ENCODE peak calls at places on chromosomes 12 and 14, in eight cellular contexts. J is psoas muscle; V is activated CD8-positive, alpha-beta T cell treated with anti-CD3 and anti-CD28 coated beads for 36 hours; M is foreskin keratinocyte; O is Panc1; C is AG10803; A is cardiac muscle cell; F is WTC11. Y is an unnamed sample.

GRCh38 chr12:24997970-24998582 is 49.2 kb upstream of the BCAT1 start:
- DNase-seq in J (no peak), V (no peak), M (no peak), O (peak; percentile 10), C (peak; percentile 33), A (no peak), F (no peak), Y (no peak)

GRCh38 chr14:104804481-104805325 is 3.8 kb downstream of the ZBTB42 start:
- DNase-seq in J (no peak), V (no peak), M (no peak), O (no peak), C (no peak), A (no peak), F (no peak), Y (no peak)

GRCh38 chr12:16474801-16475200 is 127.4 kb downstream of the MGST1 start:
- DNase-seq in J (no peak), V (no peak), M (no peak), O (no peak), C (no peak), A (peak; percentile 23), F (no peak), Y (no peak)

GRCh38 chr14:79924583-79924982 is 286.7 kb downstream of the DIO2 start:
- DNase-seq in J (no peak), V (no peak), M (no peak), O (no peak), C (no peak), A (no peak), F (no peak), Y (no peak)

GRCh38 chr12:89453579-89453978 is 71.0 kb downstream of the GALNT4 start:
- DNase-seq in J (no peak), V (no peak), M (no peak), O (no peak), C (peak; percentile 92), A (no peak), F (no peak), Y (no peak)

GRCh38 chr14:21978184-21978998 is 304.8 kb upstream of the OR4E1 start:
- DNase-seq in J (no peak), V (peak; percentile 78), M (no peak), O (peak; percentile 35), C (peak; percentile 2), A (peak; percentile 61), F (peak; percentile 67), Y (peak; percentile 57)

GRCh38 chr12:122018937-122019336 is 2.7 kb upstream of the BCL7A start:
- DNase-seq in J (no peak), V (no peak), M (no peak), O (no peak), C (no peak), A (no peak), F (no peak), Y (no peak)

GRCh38 chr12:124740691-124741137 is 123.0 kb downstream of the SCARB1 start:
- DNase-seq in J (peak; percentile 60), V (peak; percentile 34), M (peak; percentile 53), O (no peak), C (no peak), A (no peak), F (no peak), Y (no peak)

GRCh38 chr12:152440-152839 is 61.5 kb downstream of the SLC6A12 start:
- DNase-seq in J (no peak), V (no peak), M (no peak), O (no peak), C (no peak), A (no peak), F (no peak), Y (no peak)

GRCh38 chr12:16086462-16086861 is 175.3 kb downstream of the DERA start:
- DNase-seq in J (no peak), V (no peak), M (no peak), O (no peak), C (no peak), A (no peak), F (no peak), Y (no peak)

GRCh38 chr12:24500466-24501232 is 448.3 kb downstream of the BCAT1 start:
- DNase-seq in J (no peak), V (no peak), M (no peak), O (no peak), C (no peak), A (no peak), F (no peak), Y (no peak)

GRCh38 chr12:116361404-116362223 is 84.1 kb upstream of the MED13L start:
- DNase-seq in J (peak; percentile 78), V (peak; percentile 23), M (no peak), O (no peak), C (no peak), A (no peak), F (no peak), Y (no peak)

GRCh38 chr12:124621296-124621660 is 53.9 kb upstream of the NCOR2 start:
- DNase-seq in J (peak; percentile 88), V (no peak), M (no peak), O (no peak), C (peak; percentile 89), A (no peak), F (peak; percentile 38), Y (peak; percentile 70)

GRCh38 chr12:56645201-56645716 is 525 bp downstream of the ATP5F1B start:
- DNase-seq in J (peak; percentile 61), V (no peak), M (no peak), O (no peak), C (no peak), A (peak; percentile 21), F (no peak), Y (no peak)

GRCh38 chr12:103441437-103442186 is 54.2 kb downstream of the C12orf42 start:
- DNase-seq in J (no peak), V (peak; percentile 68), M (no peak), O (no peak), C (no peak), A (no peak), F (no peak), Y (no peak)

GRCh38 chr12:102562836-102563425 is 82.6 kb upstream of the IGF1 start:
- DNase-seq in J (no peak), V (no peak), M (no peak), O (no peak), C (peak; percentile 16), A (no peak), F (no peak), Y (no peak)

GRCh38 chr12:124569375-124570148 is 2.1 kb upstream of the NCOR2 start:
- DNase-seq in J (no peak), V (no peak), M (no peak), O (no peak), C (no peak), A (no peak), F (no peak), Y (no peak)

GRCh38 chr12:88562151-88562550 is 18.1 kb downstream of the KITLG start:
- DNase-seq in J (no peak), V (no peak), M (no peak), O (no peak), C (no peak), A (no peak), F (no peak), Y (no peak)

GRCh38 chr12:98591209-98591608 is 2.3 kb upstream of the SLC25A3 start:
- DNase-seq in J (no peak), V (no peak), M (no peak), O (no peak), C (peak; percentile 46), A (no peak), F (no peak), Y (no peak)

GRCh38 chr12:47709277-47710048 is 3.6 kb upstream of the RPAP3 start:
- DNase-seq in J (no peak), V (no peak), M (no peak), O (no peak), C (no peak), A (no peak), F (no peak), Y (no peak)

GRCh38 chr12:93092559-93092945 is 163.5 kb upstream of the EEA1 start:
- DNase-seq in J (no peak), V (no peak), M (no peak), O (no peak), C (no peak), A (no peak), F (no peak), Y (no peak)
- TF ChIP-seq CTCF in J (no peak), V (no peak), M (no peak), O (no peak), C (no peak), A (no peak), F (no peak), Y (no peak)

GRCh38 chr12:40002178-40003169 is 103.4 kb downstream of the SLC2A13 start:
- DNase-seq in J (no peak), V (no peak), M (no peak), O (no peak), C (no peak), A (no peak), F (no peak), Y (no peak)
- TF ChIP-seq CTCF in J (no peak), V (no peak), M (no peak), O (no peak), C (no peak), A (no peak), F (no peak), Y (no peak)

GRCh38 chr14:50231475-50232275 is at the start of gene SOS2:
- DNase-seq in J (peak; percentile 93), V (peak; percentile 81), M (peak; percentile 60), O (peak; percentile 18), C (peak; percentile 81), A (peak; percentile 94), F (peak; percentile 91), Y (peak; percentile 71)
- TF ChIP-seq CTCF in J (no peak), V (no peak), M (peak; percentile 40), O (no peak), C (no peak), A (peak; percentile 2), F (no peak), Y (peak; percentile 6)

GRCh38 chr14:61925043-61925442 is 162.8 kb downstream of the SNAPC1 start:
- DNase-seq in J (no peak), V (peak; percentile 34), M (no peak), O (no peak), C (peak; percentile 34), A (peak; percentile 23), F (no peak), Y (no peak)

GRCh38 chr14:61925732-61926445 is 163.7 kb downstream of the SNAPC1 start:
- DNase-seq in J (no peak), V (no peak), M (no peak), O (no peak), C (peak; percentile 39), A (no peak), F (no peak), Y (no peak)

GRCh38 chr14:61927015-61927414 is 164.8 kb downstream of the SNAPC1 start:
- DNase-seq in J (no peak), V (no peak), M (peak; percentile 69), O (no peak), C (peak; percentile 44), A (no peak), F (no peak), Y (no peak)

GRCh38 chr14:61927521-61927920 is 165.3 kb downstream of the SNAPC1 start:
- DNase-seq in J (no peak), V (no peak), M (peak; percentile 70), O (no peak), C (peak; percentile 61), A (no peak), F (no peak), Y (no peak)

GRCh38 chr14:61923348-61923747 is 161.1 kb downstream of the SNAPC1 start:
- DNase-seq in J (no peak), V (no peak), M (no peak), O (no peak), C (peak; percentile 56), A (no peak), F (no peak), Y (no peak)
- TF ChIP-seq CTCF in J (no peak), V (no peak), M (peak; percentile 63), O (peak; percentile 27), C (peak; percentile 74), A (peak; percentile 15), F (no peak), Y (no peak)